ENCODE peak calls at places on chromosomes 12 and 14, in four cellular contexts. One of them, this sample, is unnamed.

GRCh38 chr12:115504241-115504941 is 773.1 kb downstream of the MED13L start:
- DNase-seq in tibial nerve: no peak
- DNase-seq in fibroblast of lung: no peak
- DNase-seq in aorta: no peak
- DNase-seq in this sample: no peak

GRCh38 chr14:95518045-95518751 is 1.7 kb upstream of the SYNE3 start:
- DNase-seq in tibial nerve: no peak
- DNase-seq in fibroblast of lung: peak; percentile 70
- DNase-seq in aorta: no peak
- DNase-seq in this sample: no peak

GRCh38 chr14:54901380-54902142 is 1.1 kb downstream of the GCH1 start:
- DNase-seq in tibial nerve: no peak
- DNase-seq in fibroblast of lung: no peak
- DNase-seq in aorta: no peak
- DNase-seq in this sample: no peak

GRCh38 chr14:22381751-22382150 is 207.3 kb downstream of the DAD1 start:
- DNase-seq in tibial nerve: no peak
- DNase-seq in fibroblast of lung: no peak
- DNase-seq in aorta: no peak
- DNase-seq in this sample: no peak

GRCh38 chr14:24102357-24103048 is 8.4 kb downstream of the PCK2 start:
- DNase-seq in tibial nerve: no peak
- DNase-seq in fibroblast of lung: no peak
- DNase-seq in aorta: no peak
- DNase-seq in this sample: no peak

GRCh38 chr12:41310367-41310766 is 122.2 kb downstream of the PDZRN4 start:
- DNase-seq in tibial nerve: no peak
- DNase-seq in fibroblast of lung: no peak
- DNase-seq in aorta: no peak
- DNase-seq in this sample: no peak

GRCh38 chr12:132740313-132740646 is 21.4 kb downstream of the ANKLE2 start:
- DNase-seq in tibial nerve: no peak
- DNase-seq in fibroblast of lung: no peak
- DNase-seq in aorta: no peak
- DNase-seq in this sample: no peak

GRCh38 chr14:43399289-43399688 is 1107.8 kb downstream of the FSCB start:
- DNase-seq in tibial nerve: no peak
- DNase-seq in fibroblast of lung: no peak
- DNase-seq in aorta: no peak
- DNase-seq in this sample: no peak

GRCh38 chr14:77961853-77962580 is 162.1 kb downstream of the ADCK1 start:
- DNase-seq in tibial nerve: no peak
- DNase-seq in fibroblast of lung: no peak
- DNase-seq in aorta: no peak
- DNase-seq in this sample: no peak

GRCh38 chr14:75132374-75133086 is 5.7 kb upstream of the NEK9 start:
- DNase-seq in tibial nerve: no peak
- DNase-seq in fibroblast of lung: peak; percentile 49
- DNase-seq in aorta: no peak
- DNase-seq in this sample: peak; percentile 73

GRCh38 chr12:10319414-10319813 is 11.7 kb downstream of the KLRD1 start:
- DNase-seq in tibial nerve: no peak
- DNase-seq in fibroblast of lung: no peak
- DNase-seq in aorta: no peak
- DNase-seq in this sample: no peak

GRCh38 chr12:104360988-104361707 is 57.6 kb downstream of the EID3 start:
- DNase-seq in tibial nerve: no peak
- DNase-seq in fibroblast of lung: peak; percentile 68
- DNase-seq in aorta: no peak
- DNase-seq in this sample: peak; percentile 36

GRCh38 chr14:58777541-58777979 is 139.8 kb downstream of the DACT1 start:
- DNase-seq in tibial nerve: no peak
- DNase-seq in fibroblast of lung: peak; percentile 12
- DNase-seq in aorta: no peak
- DNase-seq in this sample: no peak

GRCh38 chr14:53841109-53842099 is 115.2 kb downstream of the BMP4 start:
- DNase-seq in tibial nerve: no peak
- DNase-seq in fibroblast of lung: no peak
- DNase-seq in aorta: no peak
- DNase-seq in this sample: no peak

GRCh38 chr12:81679614-81680013 is 79.5 kb downstream of the PPFIA2 start:
- DNase-seq in tibial nerve: no peak
- DNase-seq in fibroblast of lung: no peak
- DNase-seq in aorta: no peak
- DNase-seq in this sample: no peak

GRCh38 chr12:49984960-49985359 is 12.2 kb downstream of the AQP6 start:
- DNase-seq in tibial nerve: no peak
- DNase-seq in fibroblast of lung: no peak
- DNase-seq in aorta: no peak
- DNase-seq in this sample: no peak
- H3K27ac ChIP-seq in tibial nerve: no peak overlapping the region
- H3K27ac ChIP-seq in fibroblast of lung: no peak overlapping the region
- H3K27ac ChIP-seq in aorta: no peak overlapping the region
- H3K27ac ChIP-seq in this sample: no peak overlapping the region

DNA sequence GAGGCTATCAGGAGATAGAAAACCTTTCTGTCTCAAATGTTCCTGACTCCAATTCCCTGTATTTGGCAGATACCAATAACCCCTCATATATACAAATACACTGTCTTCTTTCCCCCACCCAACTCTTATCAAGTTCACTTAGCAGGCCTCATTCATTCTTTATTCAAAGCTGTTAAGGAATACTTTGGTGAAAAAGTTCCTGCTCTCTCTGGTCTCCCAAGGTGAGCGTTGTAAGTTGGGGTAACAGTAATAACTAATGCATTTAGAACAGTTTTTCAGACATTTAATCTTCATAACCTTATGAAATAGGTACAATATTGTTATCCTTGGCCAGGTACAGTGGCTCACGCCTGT is 3.9 kb upstream of the GDF11 start:
- DNase-seq in tibial nerve: no peak
- DNase-seq in fibroblast of lung: no peak
- DNase-seq in aorta: no peak
- DNase-seq in this sample: no peak
- H3K27ac ChIP-seq in tibial nerve: peak overlapping the region; percentile 78
- H3K27ac ChIP-seq in fibroblast of lung: no peak overlapping the region
- H3K27ac ChIP-seq in aorta: no peak overlapping the region
- H3K27ac ChIP-seq in this sample: no peak overlapping the region

DNA sequence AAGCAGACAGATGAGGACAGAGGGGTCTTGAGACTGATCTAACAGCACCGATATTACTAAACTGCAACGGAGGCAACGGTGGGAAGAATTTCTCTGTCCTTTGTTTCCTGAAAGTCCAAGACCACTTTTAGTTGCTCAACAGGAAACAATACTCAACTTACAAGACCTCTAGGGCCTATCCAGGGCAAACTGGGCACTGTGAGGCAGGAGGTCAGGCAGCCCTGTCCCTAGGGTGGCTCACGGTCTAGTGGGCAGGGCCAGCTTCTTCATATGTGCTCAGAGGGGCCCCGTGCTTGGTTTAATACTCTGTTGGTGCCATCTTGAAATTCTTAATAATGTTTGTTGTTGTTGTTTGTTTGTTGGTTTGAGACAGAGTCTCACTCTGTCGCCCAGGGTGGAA is 14.2 kb downstream of the SSH1 start:
- DNase-seq in tibial nerve: no peak
- DNase-seq in fibroblast of lung: no peak
- DNase-seq in aorta: no peak
- DNase-seq in this sample: no peak
- H3K27ac ChIP-seq in tibial nerve: no peak overlapping the region
- H3K27ac ChIP-seq in fibroblast of lung: peak overlapping the region; percentile 6
- H3K27ac ChIP-seq in aorta: no peak overlapping the region
- H3K27ac ChIP-seq in this sample: peak overlapping the region; percentile 60

GRCh38 chr12:1127021-1127420 is 136.0 kb downstream of the ERC1 start:
- DNase-seq in tibial nerve: no peak
- DNase-seq in fibroblast of lung: no peak
- DNase-seq in aorta: no peak
- DNase-seq in this sample: no peak

GRCh38 chr12:1126089-1126488 is 135.1 kb downstream of the ERC1 start:
- DNase-seq in tibial nerve: no peak
- DNase-seq in fibroblast of lung: no peak
- DNase-seq in aorta: no peak
- DNase-seq in this sample: no peak

GRCh38 chr12:1117970-1118563 is 127.0 kb downstream of the ERC1 start:
- DNase-seq in tibial nerve: peak; percentile 61
- DNase-seq in fibroblast of lung: peak; percentile 58
- DNase-seq in aorta: peak; percentile 78
- DNase-seq in this sample: peak; percentile 57

GRCh38 chr12:1117371-1117770 is 126.3 kb downstream of the ERC1 start:
- DNase-seq in tibial nerve: no peak
- DNase-seq in fibroblast of lung: peak; percentile 25
- DNase-seq in aorta: no peak
- DNase-seq in this sample: no peak

DNA sequence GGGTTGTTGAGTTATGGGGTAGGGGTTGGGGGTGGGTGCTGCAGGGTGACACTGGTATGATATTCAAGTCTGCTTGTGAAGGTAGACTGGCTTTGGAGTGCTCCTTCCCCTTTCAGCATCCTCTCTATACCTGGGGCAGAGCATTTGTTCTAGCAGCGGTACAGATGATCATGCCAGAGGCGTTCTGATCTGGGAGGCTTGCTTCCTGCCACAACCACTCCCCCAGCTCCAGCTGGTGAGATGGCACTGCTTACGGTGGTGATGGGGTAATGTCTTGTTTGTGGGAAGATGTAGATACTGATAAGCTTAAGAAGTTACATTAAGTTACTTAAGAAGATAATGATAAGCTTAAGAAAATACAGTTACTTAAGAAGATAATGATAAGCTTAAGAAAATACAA is 131.8 kb downstream of the ERC1 start:
- DNase-seq in tibial nerve: no peak
- DNase-seq in fibroblast of lung: no peak
- DNase-seq in aorta: no peak
- DNase-seq in this sample: no peak
- H3K27ac ChIP-seq in tibial nerve: no peak overlapping the region
- H3K27ac ChIP-seq in fibroblast of lung: no peak overlapping the region
- H3K27ac ChIP-seq in aorta: no peak overlapping the region
- H3K27ac ChIP-seq in this sample: no peak overlapping the region

GRCh38 chr12:15088115-15088514 is 115.3 kb downstream of the PDE6H start:
- DNase-seq in tibial nerve: no peak
- DNase-seq in fibroblast of lung: no peak
- DNase-seq in aorta: no peak
- DNase-seq in this sample: no peak

GRCh38 chr12:15090441-15090840 is 117.6 kb downstream of the PDE6H start:
- DNase-seq in tibial nerve: no peak
- DNase-seq in fibroblast of lung: no peak
- DNase-seq in aorta: no peak
- DNase-seq in this sample: no peak
- H3K27ac ChIP-seq in tibial nerve: no peak overlapping the region
- H3K27ac ChIP-seq in fibroblast of lung: no peak overlapping the region
- H3K27ac ChIP-seq in aorta: no peak overlapping the region
- H3K27ac ChIP-seq in this sample: no peak overlapping the region

GRCh38 chr14:51545396-51545795 is 106.3 kb upstream of the FRMD6 start:
- DNase-seq in tibial nerve: no peak
- DNase-seq in fibroblast of lung: peak; percentile 49
- DNase-seq in aorta: no peak
- DNase-seq in this sample: no peak
- H3K27ac ChIP-seq in tibial nerve: no peak overlapping the region
- H3K27ac ChIP-seq in fibroblast of lung: no peak overlapping the region
- H3K27ac ChIP-seq in aorta: no peak overlapping the region
- H3K27ac ChIP-seq in this sample: peak overlapping the region; percentile 62

This sample was measured in SJSA1.